ENCODE peak calls at places on chromosome 17, in seven cellular contexts. I is right cardiac atrium; M is pancreas; P is endothelial cell; K is activated CD4-positive, alpha-beta T cell treated with anti-CD3 and anti-CD28 coated beads for 48 hours; E is C1 segment of cervical spinal cord; H is right lobe of liver. A is an unnamed sample.
A peak's percentile ranks its signal among the peaks of the same experiment; 100 is the strongest.

GRCh38 chr17:29107933-29108805 is 65.2 kb downstream of the PIPOX start:
- DNase-seq in E (no peak), I (no peak), M (peak; percentile 95), P (no peak), H (peak; percentile 94), K (no peak), A (no peak)

GRCh38 chr17:17227608-17228520 is 9.1 kb downstream of the FLCN start:
- DNase-seq in M (no peak), E (no peak), P (no peak), H (peak; percentile 86), I (no peak), K (no peak), A (no peak)

GRCh38 chr17:62083651-62084050 is 18.6 kb upstream of the MED13 start:
- DNase-seq in H (no peak), P (no peak), M (no peak), E (no peak), K (no peak), I (no peak), A (no peak)

GRCh38 chr17:20171741-20172377 is 162.7 kb downstream of the SPECC1 start:
- DNase-seq in P (no peak), I (no peak), E (no peak), M (no peak), H (no peak), K (no peak), A (no peak)

GRCh38 chr17:47707056-47707791 is 13.3 kb downstream of the TBKBP1 start:
- DNase-seq in E (peak; percentile 25), H (no peak), I (no peak), P (no peak), M (no peak), K (no peak), A (no peak)

GRCh38 chr17:60256174-60256573 is 106.4 kb downstream of the CA4 start:
- DNase-seq in I (no peak), M (no peak), E (no peak), H (no peak), K (no peak), P (no peak), A (no peak)

GRCh38 chr17:27559996-27560481 is 70.9 kb upstream of the LGALS9 start:
- DNase-seq in I (peak; percentile 88), E (no peak), K (no peak), H (no peak), M (peak; percentile 71), P (no peak), A (no peak)

GRCh38 chr17:31704483-31704882 is 154.6 kb downstream of the COPRS start:
- DNase-seq in M (no peak), P (no peak), E (no peak), I (no peak), H (no peak), K (no peak), A (no peak)

GRCh38 chr17:2778489-2778888 is 17.7 kb upstream of the RAP1GAP2 start:
- DNase-seq in K (no peak), M (no peak), E (no peak), P (no peak), I (no peak), H (no peak), A (no peak)

GRCh38 chr17:10875411-10875810 is 37.5 kb upstream of the PIRT start:
- DNase-seq in M (no peak), E (peak; percentile 26), I (no peak), P (peak; percentile 7), K (peak; percentile 25), H (no peak), A (no peak)

GRCh38 chr17:83058478-83059167 is 20.8 kb upstream of the METRNL start:
- DNase-seq in P (no peak), M (no peak), K (no peak), I (no peak), H (no peak), E (no peak), A (no peak)

GRCh38 chr17:30476726-30477082 is 504 bp upstream of the GOSR1 start:
- DNase-seq in H (no peak), M (peak; percentile 15), K (peak; percentile 26), I (no peak), P (no peak), E (no peak), A (no peak)

GRCh38 chr17:68457168-68457538 is at the start of gene WIPI1:
- DNase-seq in I (no peak), K (no peak), M (no peak), H (peak; percentile 82), E (peak; percentile 87), P (no peak), A (peak; percentile 85)

GRCh38 chr17:78362232-78362631 is 2.4 kb upstream of the SOCS3 start:
- DNase-seq in E (no peak), P (no peak), K (no peak), I (no peak), H (no peak), M (no peak), A (no peak)

GRCh38 chr17:11601661-11602060 is 3.4 kb downstream of the DNAH9 start:
- DNase-seq in E (no peak), M (no peak), I (no peak), P (no peak), K (no peak), H (no peak), A (no peak)

GRCh38 chr17:47831934-47832327 is 461 bp downstream of the LRRC46 start:
- DNase-seq in H (no peak), P (no peak), E (peak; percentile 48), I (no peak), K (no peak), M (no peak), A (no peak)

GRCh38 chr17:28033972-28034714 is 8.3 kb upstream of the NLK start:
- DNase-seq in I (no peak), P (no peak), K (no peak), H (no peak), E (no peak), M (no peak), A (no peak)

GRCh38 chr17:76736349-76737081 is 616 bp downstream of the SRSF2 start:
- DNase-seq in P (peak; percentile 77), M (peak; percentile 79), E (peak; percentile 57), H (peak; percentile 86), K (peak; percentile 76), I (peak; percentile 83), A (peak; percentile 61)

GRCh38 chr17:35416659-35417058 is 15.6 kb downstream of the SLFN12 start:
- DNase-seq in K (no peak), H (no peak), I (no peak), E (no peak), M (no peak), P (no peak), A (no peak)

GRCh38 chr17:16297367-16298139 is 55.7 kb downstream of the CENPV start:
- DNase-seq in K (no peak), M (no peak), P (no peak), I (no peak), E (no peak), H (peak; percentile 67), A (no peak)

A was measured in NK-92 treated with Interleukin-12 subunit alpha and Interleukin-12 subunit beta, amount 100 ng/mL, for 24 hours.